ENCODE peak calls at places on chromosomes 5 and 9, in four cellular contexts. D is PC-3, S is fibroblast of lung, A is astrocyte. Y is an unnamed sample.

GRCh38 chr5:55037046-55037771 is 13.2 kb downstream of the GZMK start:
- DNase-seq in S (peak), D (no peak), A (no peak), Y (no peak)

GRCh38 chr9:130815242-130815808 is 19.7 kb upstream of the ABL1 start:
- DNase-seq in D (no peak), A (no peak), S (no peak), Y (no peak)

GRCh38 chr5:149636861-149637246 is 55.6 kb downstream of the ARHGEF37 start:
- DNase-seq in A (peak), D (peak), S (peak), Y (peak)

GRCh38 chr9:127264462-127265040 is at the start of gene GARNL3:
- DNase-seq in S (no peak), A (no peak), D (no peak), Y (no peak)

GRCh38 chr9:133584559-133585476 is 24.4 kb downstream of the FAM163B start:
- DNase-seq in D (no peak), A (no peak), S (no peak), Y (no peak)

GRCh38 chr5:88486466-88486865 is 217.8 kb upstream of the TMEM161B start:
- DNase-seq in S (no peak), D (no peak), A (no peak), Y (no peak)

GRCh38 chr5:143931389-143931984 is 119.5 kb downstream of the HMHB1 start:
- DNase-seq in S (no peak), D (no peak), A (no peak), Y (no peak)

GRCh38 chr5:141641634-141642278 is 5.0 kb downstream of the RELL2 start:
- DNase-seq in S (peak), A (peak), D (peak), Y (peak)

GRCh38 chr5:124952079-124952478 is 205.6 kb upstream of the ZNF608 start:
- DNase-seq in D (no peak), S (peak), A (no peak), Y (peak)

GRCh38 chr9:21552244-21552825 is 70.2 kb upstream of the IFNE start:
- DNase-seq in S (peak), A (no peak), D (no peak), Y (no peak)

GRCh38 chr9:114385412-114386181 is 2.2 kb downstream of the AKNA start:
- DNase-seq in D (peak), A (peak), S (peak), Y (peak)

GRCh38 chr9:79008916-79009315 is 562.8 kb upstream of the TLE4 start:
- DNase-seq in D (no peak), S (no peak), A (peak), Y (no peak)

GRCh38 chr9:95495988-95496387 is 20.8 kb downstream of the PTCH1 start:
- DNase-seq in S (no peak), A (no peak), D (no peak), Y (no peak)

GRCh38 chr5:121533814-121534213 is 317.9 kb upstream of the FTMT start:
- DNase-seq in D (no peak), A (no peak), S (no peak), Y (no peak)

GRCh38 chr5:138676556-138677193 is 76.5 kb upstream of the CTNNA1 start:
- DNase-seq in A (no peak), S (no peak), D (no peak), Y (no peak)

GRCh38 chr9:306907-307306 is 92.2 kb downstream of the DOCK8 start:
- DNase-seq in D (peak), A (no peak), S (no peak), Y (peak)

GRCh38 chr5:58016329-58016728 is 443.6 kb downstream of the PLK2 start:
- DNase-seq in D (no peak), S (peak), A (peak), Y (no peak)

GRCh38 chr9:38035873-38036272 is 33.2 kb downstream of the SHB start:
- DNase-seq in A (peak), S (peak), D (peak), Y (no peak)

GRCh38 chr9:89311346-89312153 is 555 bp downstream of the CKS2 start:
- DNase-seq in D (no peak), A (no peak), S (no peak), Y (no peak)

GRCh38 chr5:111745075-111745474 is 11.9 kb downstream of the NREP start:
- DNase-seq in S (no peak), D (no peak), A (no peak), Y (no peak)

GRCh38 chr9:89426389-89426961 is 71.4 kb downstream of the SEMA4D start:
- DNase-seq in S (no peak), A (no peak), D (no peak), Y (peak)

GRCh38 chr5:14749579-14750091 is 85.1 kb downstream of the OTULIN start:
- DNase-seq in A (peak), S (no peak), D (peak), Y (no peak)

GRCh38 chr5:148403344-148403743 is 19.6 kb downstream of the FBXO38 start:
- DNase-seq in A (no peak), S (no peak), D (no peak), Y (no peak)

GRCh38 chr9:34665109-34665380 is 2.6 kb upstream of the CCL27 start:
- DNase-seq in D (no peak), A (no peak), S (no peak), Y (no peak)

GRCh38 chr5:41246376-41246775 is 33.0 kb upstream of the C6 start:
- DNase-seq in D (peak), S (peak), A (peak), Y (no peak)

GRCh38 chr5:149141224-149141956 is at the start of gene ABLIM3:
- DNase-seq in S (peak), D (peak), A (no peak), Y (peak)

GRCh38 chr5:45383985-45384384 is 312.2 kb downstream of the HCN1 start:
- DNase-seq in S (no peak), D (no peak), A (no peak), Y (no peak)

GRCh38 chr5:21817668-21818419 is 1035.3 kb downstream of the CDH12 start:
- DNase-seq in A (no peak), S (peak), D (peak), Y (peak)

GRCh38 chr5:79448336-79448735 is 65.6 kb downstream of the HOMER1 start:
- DNase-seq in A (peak), S (peak), D (no peak), Y (no peak)

GRCh38 chr9:89444212-89444611 is 53.7 kb downstream of the SEMA4D start:
- DNase-seq in S (no peak), A (no peak), D (no peak), Y (no peak)

GRCh38 chr5:26121343-26121742 is 917.0 kb downstream of the CDH9 start:
- DNase-seq in A (no peak), D (peak), S (no peak), Y (no peak)

DNA sequence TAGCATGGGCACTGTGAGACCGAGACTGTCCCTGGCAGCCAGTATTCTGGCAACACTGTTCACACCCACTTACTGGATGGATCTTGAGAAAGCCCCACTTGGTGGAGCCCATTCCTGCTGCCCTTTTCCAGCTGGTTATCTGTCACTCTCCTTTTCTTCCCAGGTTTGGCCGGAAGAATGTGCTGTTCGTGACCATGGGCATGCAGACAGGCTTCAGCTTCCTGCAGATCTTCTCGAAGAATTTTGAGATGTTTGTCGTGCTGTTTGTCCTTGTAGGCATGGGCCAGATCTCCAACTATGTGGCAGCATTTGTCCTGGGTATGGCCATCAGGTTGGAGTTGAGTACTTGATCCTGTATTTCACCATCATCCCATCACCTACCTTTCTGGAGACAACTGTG is 14.5 kb downstream of the SLC22A5 start:
- DNase-seq in D (no peak), A (no peak), S (no peak), Y (no peak)
- TF ChIP-seq EZH2 in D (no peak), A (no peak), S (no peak), Y (no peak)

GRCh38 chr5:132746592-132747063 is 598 bp upstream of the CCNI2 start:
- DNase-seq in A (no peak), S (peak), D (no peak), Y (no peak)
- H3K27ac ChIP-seq in A (no peak), S (no peak), D (no peak), Y (no peak)

DNA sequence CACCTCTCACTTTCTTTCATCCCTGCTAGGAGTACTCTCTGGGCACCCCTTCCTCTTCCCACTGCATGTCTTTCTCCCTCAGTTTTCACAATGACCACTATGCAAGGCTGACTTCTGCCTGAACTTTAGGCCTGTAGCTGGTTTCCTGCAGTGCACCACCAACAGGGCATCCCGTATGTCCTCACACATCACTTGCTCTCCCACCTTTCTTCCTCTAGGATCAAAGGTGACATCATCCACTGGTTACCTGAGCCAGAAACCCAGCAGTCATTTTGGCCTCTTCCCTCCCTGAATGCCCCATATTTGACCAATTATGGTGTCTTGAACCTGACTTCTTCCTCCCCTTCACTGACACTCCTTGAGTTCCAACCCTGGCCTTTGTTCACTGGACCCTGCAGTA is 8.5 kb downstream of the GAS1 start:
- DNase-seq in A (no peak), D (no peak), S (no peak), Y (no peak)
- TF ChIP-seq EZH2 in A (no peak), D (no peak), S (no peak), Y (no peak)

GRCh38 chr5:2751592-2752021 is at the start of gene IRX2:
- DNase-seq in D (peak), S (peak), A (peak), Y (no peak)

GRCh38 chr5:2748841-2749513 is 2.5 kb downstream of the IRX2 start:
- DNase-seq in A (no peak), S (no peak), D (no peak), Y (no peak)

GRCh38 chr5:2749514-2750025 is 1.9 kb downstream of the IRX2 start:
- DNase-seq in D (no peak), A (no peak), S (no peak), Y (no peak)

GRCh38 chr5:2750758-2751464 is 566 bp downstream of the IRX2 start:
- DNase-seq in A (no peak), S (no peak), D (peak), Y (no peak)

DNA sequence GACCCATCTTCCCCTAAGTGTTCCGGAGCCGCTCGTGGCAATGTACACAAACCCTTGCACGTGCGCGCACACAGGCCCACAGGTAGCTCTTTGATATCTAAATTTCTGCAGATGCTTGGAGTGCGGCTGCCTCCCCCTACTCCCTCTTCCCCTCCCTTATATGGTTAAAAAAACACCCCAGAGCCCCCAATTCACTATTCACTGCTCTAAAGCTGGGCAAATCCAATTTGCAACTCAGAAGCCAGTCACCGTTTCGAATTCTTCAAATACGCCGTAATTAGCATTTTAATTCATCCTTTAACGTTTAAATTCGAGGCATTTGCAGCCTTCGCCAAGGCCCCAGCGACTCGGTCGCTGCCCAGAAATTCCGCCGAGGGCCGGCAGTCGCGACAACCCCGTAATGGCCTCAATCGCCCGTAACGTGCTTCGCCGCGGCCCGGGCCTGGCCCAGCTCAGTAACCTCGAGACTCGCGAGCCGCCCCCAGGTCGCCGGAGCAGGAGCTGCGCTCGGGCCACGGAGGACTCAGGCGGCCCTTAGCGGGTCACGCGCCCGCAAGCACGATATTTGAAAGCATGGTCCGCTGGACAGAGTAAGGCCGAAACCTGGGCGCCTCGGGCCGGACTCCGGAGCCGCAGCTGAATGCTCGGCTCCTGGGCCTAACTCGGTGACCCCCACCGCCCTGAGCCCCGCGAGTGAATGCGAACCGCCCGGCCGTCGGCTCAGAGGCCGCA is 1.3 kb downstream of the IRX2 start:
- DNase-seq in A (no peak), D (no peak), S (no peak), Y (no peak)
- H3K27ac ChIP-seq in A (peak), D (no peak), S (no peak), Y (no peak)

GRCh38 chr5:133242221-133242835 is 190.5 kb downstream of the HSPA4 start:
- DNase-seq in A (no peak), D (no peak), S (no peak), Y (no peak)
- TF ChIP-seq EZH2 in A (no peak), D (no peak), S (no peak), Y (no peak)

Y was measured in MM.1S.